ENCODE peak calls at places on chromosome 2, in ten cellular contexts. L is upper lobe of left lung; Q is kidney; C is epithelial cell of prostate; U is HCT116; P is PC-9; A is CD4-positive, alpha-beta T cell; K is tibial nerve; V is GM23248; R is mammary epithelial cell. D is an unnamed sample.

GRCh38 chr2:52956766-52957165 is 810.8 kb upstream of the CHAC2 start:
- DNase-seq in L (no peak), Q (no peak), C (no peak), U (no peak), P (no peak), A (no peak), K (no peak), V (no peak), R (no peak), D (no peak)

GRCh38 chr2:160432633-160433032 is 61.0 kb downstream of the RBMS1 start:
- DNase-seq in L (no peak), Q (no peak), C (no peak), U (peak; percentile 67), P (peak; percentile 65), A (no peak), K (no peak), V (peak; percentile 84), R (peak; percentile 89), D (no peak)

GRCh38 chr2:58435246-58435645 is 194.1 kb upstream of the FANCL start:
- DNase-seq in L (no peak), Q (no peak), C (no peak), U (no peak), P (no peak), A (no peak), K (no peak), V (no peak), R (no peak), D (no peak)

GRCh38 chr2:15992457-15993231 is 52.3 kb downstream of the MYCN start:
- DNase-seq in L (no peak), Q (no peak), C (no peak), U (no peak), P (no peak), A (no peak), K (no peak), V (no peak), R (no peak), D (no peak)

GRCh38 chr2:113894156-113894743 is 4.4 kb downstream of the ACTR3 start:
- DNase-seq in L (no peak), Q (no peak), C (peak; percentile 43), U (peak; percentile 29), P (peak; percentile 84), A (no peak), K (no peak), V (peak; percentile 96), R (peak; percentile 80), D (no peak)

GRCh38 chr2:10016001-10016801 is 27.1 kb upstream of the KLF11 start:
- DNase-seq in L (peak; percentile 59), Q (peak; percentile 25), C (no peak), U (peak; percentile 23), P (no peak), A (no peak), K (no peak), V (no peak), R (no peak), D (no peak)

GRCh38 chr2:100673691-100674485 is 111.1 kb downstream of the PDCL3 start:
- DNase-seq in L (no peak), Q (no peak), C (no peak), U (no peak), P (no peak), A (no peak), K (no peak), V (no peak), R (no peak), D (no peak)

GRCh38 chr2:106107509-106108131 is 86.5 kb downstream of the UXS1 start:
- DNase-seq in L (no peak), Q (no peak), C (no peak), U (no peak), P (no peak), A (peak; percentile 47), K (no peak), V (peak; percentile 68), R (peak; percentile 71), D (no peak)

GRCh38 chr2:115314157-115314556 is 871.7 kb downstream of the DPP10 start:
- DNase-seq in L (no peak), Q (no peak), C (no peak), U (no peak), P (no peak), A (no peak), K (no peak), V (no peak), R (no peak), D (no peak)

GRCh38 chr2:121617042-121617599 is 32.1 kb downstream of the CLASP1 start:
- DNase-seq in L (no peak), Q (no peak), C (no peak), U (no peak), P (no peak), A (no peak), K (no peak), V (peak; percentile 10), R (no peak), D (no peak)

GRCh38 chr2:201858781-201859180 is 52.4 kb downstream of the CDK15 start:
- DNase-seq in L (peak; percentile 58), Q (peak; percentile 82), C (no peak), U (no peak), P (no peak), A (no peak), K (no peak), V (peak; percentile 55), R (no peak), D (no peak)

GRCh38 chr2:106034325-106034724 is 159.8 kb downstream of the UXS1 start:
- DNase-seq in L (no peak), Q (no peak), C (no peak), U (no peak), P (no peak), A (no peak), K (no peak), V (no peak), R (no peak), D (no peak)

GRCh38 chr2:136118819-136119716 is 1.1 kb upstream of the CXCR4 start:
- DNase-seq in L (peak; percentile 93), Q (peak; percentile 90), C (no peak), U (no peak), P (no peak), A (peak; percentile 92), K (peak; percentile 38), V (no peak), R (no peak), D (peak; percentile 87)

GRCh38 chr2:123468071-123468470 is 557.0 kb upstream of the CNTNAP5 start:
- DNase-seq in L (no peak), Q (no peak), C (no peak), U (no peak), P (no peak), A (no peak), K (no peak), V (no peak), R (peak; percentile 76), D (no peak)
- H3K27ac ChIP-seq in L (no peak overlapping the region), Q (no peak overlapping the region), C (no peak overlapping the region), U (no peak overlapping the region), P (no peak overlapping the region), A (no peak overlapping the region), K (no peak overlapping the region), V (no peak overlapping the region), R (no peak overlapping the region), D (no peak overlapping the region)

GRCh38 chr2:129859141-129859540 is 120.3 kb upstream of the RAB6C start:
- DNase-seq in L (no peak), Q (peak; percentile 37), C (no peak), U (no peak), P (no peak), A (no peak), K (no peak), V (no peak), R (no peak), D (no peak)

GRCh38 chr2:129862668-129863067 is 116.8 kb upstream of the RAB6C start:
- DNase-seq in L (no peak), Q (no peak), C (no peak), U (no peak), P (no peak), A (no peak), K (no peak), V (no peak), R (no peak), D (no peak)

GRCh38 chr2:129860088-129860487 is 119.4 kb upstream of the RAB6C start:
- DNase-seq in L (no peak), Q (no peak), C (no peak), U (no peak), P (no peak), A (no peak), K (no peak), V (no peak), R (no peak), D (no peak)

GRCh38 chr2:129861666-129862288 is 117.7 kb upstream of the RAB6C start:
- DNase-seq in L (no peak), Q (peak; percentile 55), C (no peak), U (no peak), P (no peak), A (no peak), K (no peak), V (no peak), R (no peak), D (no peak)

DNA sequence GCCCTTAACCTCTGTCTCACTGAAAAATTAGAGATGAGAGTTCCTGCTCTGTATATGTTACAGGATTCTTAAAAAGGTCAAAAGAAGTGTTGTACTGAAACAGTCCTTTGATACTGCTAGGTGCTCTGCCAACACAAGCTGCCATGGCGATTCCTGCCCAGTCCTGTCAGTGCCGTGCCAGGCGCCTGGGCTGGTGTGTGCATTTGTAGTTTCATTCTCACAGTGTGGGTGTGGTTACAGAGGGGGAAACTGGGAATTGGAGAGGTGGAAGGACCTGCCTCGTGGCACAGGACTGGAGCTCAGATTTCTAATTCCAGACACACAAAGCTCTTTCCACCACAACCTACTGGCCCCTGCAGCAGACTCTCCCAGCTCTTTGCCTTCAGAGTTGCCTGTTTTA is 122.3 kb upstream of the RAB6C start:
- DNase-seq in L (no peak), Q (peak; percentile 35), C (no peak), U (no peak), P (no peak), A (no peak), K (no peak), V (no peak), R (peak; percentile 45), D (no peak)
- H3K27ac ChIP-seq in L (no peak overlapping the region), Q (no peak overlapping the region), C (no peak overlapping the region), U (no peak overlapping the region), P (no peak overlapping the region), A (no peak overlapping the region), K (no peak overlapping the region), V (no peak overlapping the region), R (no peak overlapping the region), D (no peak overlapping the region)

GRCh38 chr2:173043897-173044472 is 31.7 kb upstream of the MAP3K20 start:
- DNase-seq in L (no peak), Q (no peak), C (no peak), U (no peak), P (no peak), A (no peak), K (no peak), V (no peak), R (no peak), D (no peak)
- H3K27ac ChIP-seq in L (no peak overlapping the region), Q (no peak overlapping the region), C (no peak overlapping the region), U (no peak overlapping the region), P (peak overlapping the region; percentile 15), A (no peak overlapping the region), K (no peak overlapping the region), V (no peak overlapping the region), R (no peak overlapping the region), D (no peak overlapping the region)

DNA sequence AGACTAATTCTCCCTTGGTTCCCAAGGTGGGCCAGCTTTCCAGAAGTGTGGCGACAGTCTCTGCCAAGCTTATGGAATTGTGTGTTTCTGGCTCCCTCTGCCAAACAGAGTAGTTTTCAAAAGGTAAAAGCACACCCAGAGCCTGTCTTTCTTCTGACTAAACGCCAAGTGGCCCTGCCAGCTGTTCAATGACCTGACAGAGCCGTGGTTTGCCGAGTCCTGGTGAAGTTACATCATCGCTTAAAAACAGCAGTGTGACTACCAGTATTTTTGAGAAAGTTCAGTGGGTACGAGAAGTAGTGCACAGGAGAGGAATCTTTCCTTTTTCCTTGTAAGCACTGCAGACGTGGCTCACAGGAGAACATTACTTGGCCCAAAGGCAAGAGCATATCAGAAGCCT is 1.9 kb downstream of the PER2 start:
- DNase-seq in L (no peak), Q (peak; percentile 83), C (no peak), U (no peak), P (peak; percentile 65), A (no peak), K (peak; percentile 49), V (peak; percentile 92), R (peak; percentile 86), D (no peak)
- H3K27ac ChIP-seq in L (peak overlapping the region; percentile 91), Q (peak overlapping the region; percentile 91), C (peak overlapping the region; percentile 91), U (no peak overlapping the region), P (peak overlapping the region; percentile 85), A (no peak overlapping the region), K (peak overlapping the region; percentile 97), V (peak overlapping the region; percentile 99), R (peak overlapping the region; percentile 99), D (no peak overlapping the region)